ENCODE peak calls at places on chromosomes 2 and 18, in nine cellular contexts. Q, S, H, N, G, E, C, R and B are unnamed samples.

GRCh38 chr2:223896751-223897320 is 48.3 kb downstream of the WDFY1 start:
- DNase-seq in Q (no peak), S (no peak), H (peak; percentile 39), N (peak; percentile 63), G (no peak), E (no peak), C (no peak), R (no peak), B (peak; percentile 65)

GRCh38 chr2:225920621-225921020 is 521.1 kb downstream of the NYAP2 start:
- DNase-seq in Q (no peak), S (no peak), H (peak; percentile 76), N (no peak), G (no peak), E (no peak), C (no peak), R (no peak), B (no peak)

GRCh38 chr18:36693931-36694661 is 134.7 kb downstream of the TPGS2 start:
- DNase-seq in Q (no peak), S (no peak), H (peak; percentile 53), N (no peak), G (no peak), E (peak; percentile 32), C (peak; percentile 16), R (no peak), B (no peak)

GRCh38 chr2:72973566-72974435 is 56.5 kb downstream of the EMX1 start:
- DNase-seq in Q (peak; percentile 31), S (no peak), H (peak; percentile 27), N (peak; percentile 75), G (peak; percentile 59), E (no peak), C (peak; percentile 63), R (no peak), B (peak; percentile 63)

GRCh38 chr2:19850056-19850455 is 51.7 kb downstream of the TTC32 start:
- DNase-seq in Q (no peak), S (no peak), H (no peak), N (no peak), G (no peak), E (no peak), C (no peak), R (no peak), B (no peak)

GRCh38 chr2:108061485-108062042 is 75.2 kb downstream of the SLC5A7 start:
- DNase-seq in Q (no peak), S (no peak), H (no peak), N (no peak), G (no peak), E (no peak), C (no peak), R (no peak), B (no peak)

GRCh38 chr2:238936162-238937052 is 88.5 kb downstream of the TWIST2 start:
- DNase-seq in Q (no peak), S (peak; percentile 38), H (no peak), N (no peak), G (no peak), E (no peak), C (no peak), R (no peak), B (no peak)

GRCh38 chr2:229201522-229201921 is 69.6 kb downstream of the PID1 start:
- DNase-seq in Q (no peak), S (no peak), H (no peak), N (no peak), G (no peak), E (no peak), C (no peak), R (no peak), B (no peak)

GRCh38 chr2:143960177-143960576 is 559.7 kb downstream of the ZEB2 start:
- DNase-seq in Q (no peak), S (no peak), H (no peak), N (no peak), G (no peak), E (no peak), C (no peak), R (no peak), B (no peak)

GRCh38 chr2:127024769-127025356 is 82.1 kb downstream of the BIN1 start:
- DNase-seq in Q (peak; percentile 27), S (peak; percentile 72), H (peak; percentile 54), N (no peak), G (no peak), E (no peak), C (no peak), R (no peak), B (no peak)

GRCh38 chr2:233326500-233326899 is 18.9 kb downstream of the SAG start:
- DNase-seq in Q (no peak), S (no peak), H (no peak), N (no peak), G (no peak), E (no peak), C (no peak), R (no peak), B (no peak)

GRCh38 chr2:104844813-104845551 is 8.9 kb upstream of the POU3F3 start:
- DNase-seq in Q (no peak), S (no peak), H (peak; percentile 25), N (no peak), G (no peak), E (no peak), C (no peak), R (no peak), B (no peak)

GRCh38 chr18:28789460-28789859 is 612.5 kb upstream of the CDH2 start:
- DNase-seq in Q (no peak), S (no peak), H (peak; percentile 36), N (no peak), G (no peak), E (no peak), C (no peak), R (no peak), B (no peak)

GRCh38 chr18:45628979-45629958 is 14.0 kb downstream of the SLC14A2 start:
- DNase-seq in Q (no peak), S (no peak), H (peak; percentile 81), N (no peak), G (no peak), E (no peak), C (no peak), R (no peak), B (no peak)

GRCh38 chr18:23143871-23144270 is 8.6 kb downstream of the CABLES1 start:
- DNase-seq in Q (no peak), S (peak; percentile 78), H (peak; percentile 50), N (no peak), G (no peak), E (no peak), C (no peak), R (no peak), B (no peak)

GRCh38 chr2:199624958-199625357 is 167.2 kb upstream of the SATB2 start:
- DNase-seq in Q (no peak), S (no peak), H (no peak), N (no peak), G (no peak), E (peak; percentile 59), C (no peak), R (no peak), B (no peak)

GRCh38 chr18:46591821-46592391 is 65.1 kb downstream of the LOXHD1 start:
- DNase-seq in Q (no peak), S (no peak), H (no peak), N (no peak), G (no peak), E (no peak), C (no peak), R (no peak), B (no peak)

GRCh38 chr2:9207641-9208301 is 1.2 kb downstream of the ASAP2 start:
- DNase-seq in Q (peak; percentile 59), S (peak; percentile 81), H (no peak), N (no peak), G (peak; percentile 43), E (no peak), C (peak; percentile 65), R (no peak), B (peak; percentile 80)

GRCh38 chr18:8630546-8630945 is 21.3 kb downstream of the RAB12 start:
- DNase-seq in Q (no peak), S (no peak), H (no peak), N (no peak), G (no peak), E (no peak), C (no peak), R (no peak), B (no peak)

GRCh38 chr2:71706836-71707235 is 253.5 kb downstream of the DYSF start:
- DNase-seq in Q (no peak), S (no peak), H (no peak), N (no peak), G (no peak), E (no peak), C (no peak), R (no peak), B (no peak)
- TF ChIP-seq CTCF in Q (no peak), S (no peak), H (no peak), N (no peak), G (no peak), E (no peak), C (no peak), R (no peak), B (no peak)

GRCh38 chr2:73986085-73986680 is 1.5 kb downstream of the TET3 start:
- DNase-seq in Q (no peak), S (no peak), H (no peak), N (peak; percentile 43), G (no peak), E (no peak), C (peak; percentile 34), R (no peak), B (peak; percentile 61)
- H3K4me1 ChIP-seq in Q (peaks cover 35% of the 10 kb centered on the region), S (peaks cover 66% of the 10 kb centered on the region), H (peaks cover 8% of the 10 kb centered on the region), N (peaks cover 57% of the 10 kb centered on the region), G (peaks cover 62% of the 10 kb centered on the region), E (peaks cover 25% of the 10 kb centered on the region), C (peaks cover 42% of the 10 kb centered on the region), R (peaks cover 41% of the 10 kb centered on the region), B (peaks cover 53% of the 10 kb centered on the region)

GRCh38 chr2:113273031-113273551 is 5.6 kb downstream of the PAX8 start:
- DNase-seq in Q (no peak), S (no peak), H (peak; percentile 27), N (peak; percentile 35), G (no peak), E (no peak), C (no peak), R (no peak), B (no peak)
- TF ChIP-seq CTCF in Q (no peak), S (peak; percentile 8), H (no peak), N (no peak), G (peak; percentile 14), E (no peak), C (no peak), R (no peak), B (no peak)

GRCh38 chr2:160731856-160732255 is 238.2 kb upstream of the RBMS1 start:
- DNase-seq in Q (no peak), S (no peak), H (no peak), N (no peak), G (no peak), E (no peak), C (no peak), R (no peak), B (no peak)

GRCh38 chr2:160737247-160737646 is 243.6 kb upstream of the RBMS1 start:
- DNase-seq in Q (no peak), S (no peak), H (no peak), N (no peak), G (no peak), E (no peak), C (no peak), R (no peak), B (no peak)

GRCh38 chr2:160735696-160736095 is 242.1 kb upstream of the RBMS1 start:
- DNase-seq in Q (no peak), S (no peak), H (no peak), N (no peak), G (no peak), E (no peak), C (no peak), R (no peak), B (no peak)

GRCh38 chr2:160736629-160737028 is 243.0 kb upstream of the RBMS1 start:
- DNase-seq in Q (no peak), S (no peak), H (peak; percentile 87), N (no peak), G (no peak), E (no peak), C (no peak), R (no peak), B (no peak)

GRCh38 chr2:160736148-160736547 is 242.5 kb upstream of the RBMS1 start:
- DNase-seq in Q (no peak), S (no peak), H (no peak), N (no peak), G (no peak), E (no peak), C (no peak), R (no peak), B (no peak)
- H3K4me1 ChIP-seq in Q (no peaks in the 10 kb centered on the region), S (no peaks in the 10 kb centered on the region), H (peaks cover 6% of the 10 kb centered on the region), N (no peaks in the 10 kb centered on the region), G (no peaks in the 10 kb centered on the region), E (no peaks in the 10 kb centered on the region), C (no peaks in the 10 kb centered on the region), R (no peaks in the 10 kb centered on the region), B (no peaks in the 10 kb centered on the region)